ENCODE peak calls at places on chromosomes 1 and 21, in eight cellular contexts. E is EL, N is epithelial cell of proximal tubule, F is head of caudate nucleus, I is Caco-2, X is uterus, V is occipital lobe, T is AG08396. S is an unnamed sample.

GRCh38 chr21:45516671-45517151 is 25.5 kb downstream of the SLC19A1 start:
- DNase-seq in E (no peak), N (no peak), F (no peak), I (no peak), X (no peak), V (no peak), T (no peak), S (no peak)

GRCh38 chr1:32900956-32901822 is at the start of gene TMEM54:
- DNase-seq in E (peak), N (no peak), F (no peak), I (peak), X (peak), V (no peak), T (peak), S (no peak)

GRCh38 chr1:216702170-216702569 is 21.1 kb downstream of the ESRRG start:
- DNase-seq in E (no peak), N (no peak), F (no peak), I (no peak), X (no peak), V (no peak), T (no peak), S (no peak)

GRCh38 chr1:236394905-236395779 is 1.1 kb downstream of the EDARADD start:
- DNase-seq in E (peak), N (no peak), F (no peak), I (peak), X (no peak), V (no peak), T (peak), S (peak)

GRCh38 chr1:232923739-232924386 is 26.5 kb upstream of the NTPCR start:
- DNase-seq in E (peak), N (peak), F (no peak), I (no peak), X (no peak), V (no peak), T (no peak), S (no peak)

GRCh38 chr1:162994921-162995320 is 74.2 kb upstream of the RGS4 start:
- DNase-seq in E (no peak), N (no peak), F (no peak), I (no peak), X (no peak), V (no peak), T (no peak), S (no peak)

GRCh38 chr1:36609241-36610027 is 126.7 kb upstream of the CSF3R start:
- DNase-seq in E (peak), N (peak), F (peak), I (peak), X (no peak), V (peak), T (peak), S (peak)

GRCh38 chr1:240092301-240093119 is 827 bp downstream of the FMN2 start:
- DNase-seq in E (peak), N (no peak), F (peak), I (peak), X (peak), V (peak), T (peak), S (peak)

GRCh38 chr21:15221799-15222386 is 157.1 kb upstream of the NRIP1 start:
- DNase-seq in E (peak), N (peak), F (no peak), I (peak), X (no peak), V (no peak), T (no peak), S (no peak)

GRCh38 chr1:1969953-1970716 is 33.5 kb downstream of the CFAP74 start:
- DNase-seq in E (no peak), N (no peak), F (no peak), I (no peak), X (no peak), V (no peak), T (no peak), S (no peak)

GRCh38 chr1:45306319-45306718 is 20.4 kb upstream of the HPDL start:
- DNase-seq in E (peak), N (no peak), F (no peak), I (no peak), X (no peak), V (no peak), T (no peak), S (no peak)

GRCh38 chr1:9728451-9729295 is 77.1 kb downstream of the PIK3CD start:
- DNase-seq in E (no peak), N (no peak), F (no peak), I (no peak), X (no peak), V (no peak), T (no peak), S (no peak)

GRCh38 chr1:30272288-30273020 is 450.9 kb downstream of the MATN1 start:
- DNase-seq in E (no peak), N (no peak), F (no peak), I (no peak), X (no peak), V (no peak), T (no peak), S (no peak)

GRCh38 chr21:16563795-16564194 is 834.0 kb downstream of the USP25 start:
- DNase-seq in E (peak), N (peak), F (no peak), I (peak), X (no peak), V (no peak), T (peak), S (no peak)

GRCh38 chr1:246647113-246647512 is 77.1 kb upstream of the SCCPDH start:
- DNase-seq in E (peak), N (no peak), F (peak), I (peak), X (no peak), V (peak), T (peak), S (no peak)

GRCh38 chr21:39951183-39952101 is 84.2 kb downstream of the PCP4 start:
- DNase-seq in E (no peak), N (no peak), F (no peak), I (no peak), X (no peak), V (no peak), T (no peak), S (no peak)

GRCh38 chr1:33276573-33277298 is 20.4 kb downstream of the ZNF362 start:
- DNase-seq in E (no peak), N (no peak), F (no peak), I (no peak), X (no peak), V (no peak), T (no peak), S (no peak)

GRCh38 chr1:216958569-216958968 is 235.3 kb upstream of the ESRRG start:
- DNase-seq in E (no peak), N (no peak), F (no peak), I (no peak), X (no peak), V (no peak), T (no peak), S (no peak)

GRCh38 chr1:180433873-180434272 is 68.5 kb downstream of the ACBD6 start:
- DNase-seq in E (no peak), N (no peak), F (no peak), I (no peak), X (no peak), V (no peak), T (no peak), S (no peak)

GRCh38 chr1:35448344-35448801 is 108.8 kb downstream of the KIAA0319L start:
- DNase-seq in E (peak), N (peak), F (peak), I (no peak), X (no peak), V (no peak), T (peak), S (no peak)

GRCh38 chr1:9417695-9418094 is 121.6 kb upstream of the SLC25A33 start:
- DNase-seq in E (no peak), N (no peak), F (no peak), I (no peak), X (no peak), V (no peak), T (no peak), S (no peak)

GRCh38 chr21:34205811-34206635 is 132.6 kb downstream of the MRPS6 start:
- DNase-seq in E (no peak), N (no peak), F (no peak), I (no peak), X (no peak), V (no peak), T (no peak), S (no peak)

GRCh38 chr21:44360174-44360573 is 6.8 kb downstream of the TRPM2 start:
- DNase-seq in E (no peak), N (no peak), F (no peak), I (no peak), X (no peak), V (no peak), T (no peak), S (no peak)

GRCh38 chr1:201999625-202000238 is 10.7 kb upstream of the ELF3 start:
- DNase-seq in E (peak), N (no peak), F (peak), I (peak), X (no peak), V (no peak), T (peak), S (peak)

GRCh38 chr1:109906839-109907180 is 3.8 kb upstream of the CSF1 start:
- DNase-seq in E (no peak), N (no peak), F (no peak), I (no peak), X (no peak), V (no peak), T (no peak), S (no peak)

GRCh38 chr1:228647523-228648444 is 87.5 kb upstream of the RHOU start:
- DNase-seq in E (peak), N (no peak), F (no peak), I (peak), X (peak), V (no peak), T (peak), S (no peak)

GRCh38 chr1:44359234-44359937 is 4.3 kb upstream of the ERI3 start:
- DNase-seq in E (peak), N (no peak), F (no peak), I (no peak), X (no peak), V (no peak), T (no peak), S (no peak)

GRCh38 chr1:94247146-94248094 is 10.0 kb upstream of the ARHGAP29 start:
- DNase-seq in E (peak), N (no peak), F (peak), I (peak), X (peak), V (no peak), T (peak), S (peak)

S was measured in GM12891.